ENCODE peak calls at places on chromosomes 13 and 19, in nine cellular contexts. F is esophagus muscularis mucosa; I is thoracic aorta; R is MM.1S; Q is mesendoderm; C is CD4-positive, CD25-positive, alpha-beta regulatory T cell; Y is uterus; Z is lung; J is heart left ventricle. V is an unnamed sample.
A peak's percentile ranks its signal among the peaks of the same experiment; 100 is the strongest.

GRCh38 chr19:32407004-32407992 is 1.7 kb downstream of the DPY19L3 start:
- DNase-seq in F (peak; percentile 89), I (no peak), R (no peak), Q (peak; percentile 10), C (no peak), Y (peak; percentile 93), Z (peak; percentile 34), J (peak; percentile 41), V (no peak)

GRCh38 chr19:29577662-29577963 is 28.5 kb upstream of the POP4 start:
- DNase-seq in F (no peak), I (no peak), R (no peak), Q (no peak), C (no peak), Y (no peak), Z (no peak), J (no peak), V (no peak)

GRCh38 chr13:55266644-55267043 is 1874.1 kb upstream of the PRR20A start:
- DNase-seq in F (no peak), I (no peak), R (no peak), Q (no peak), C (no peak), Y (no peak), Z (no peak), J (no peak), V (no peak)

GRCh38 chr13:37716796-37717195 is 118.2 kb upstream of the POSTN start:
- DNase-seq in F (no peak), I (no peak), R (no peak), Q (no peak), C (no peak), Y (no peak), Z (no peak), J (no peak), V (no peak)

GRCh38 chr19:45591004-45591637 is 6.5 kb upstream of the OPA3 start:
- DNase-seq in F (no peak), I (no peak), R (peak; percentile 61), Q (peak; percentile 77), C (no peak), Y (no peak), Z (peak; percentile 50), J (no peak), V (no peak)

GRCh38 chr19:4970558-4971423 is 1.9 kb downstream of the KDM4B start:
- DNase-seq in F (no peak), I (no peak), R (peak; percentile 34), Q (peak; percentile 33), C (no peak), Y (no peak), Z (no peak), J (no peak), V (peak; percentile 5)

GRCh38 chr13:112767506-112768471 is 78.0 kb downstream of the ATP11A start:
- DNase-seq in F (no peak), I (no peak), R (no peak), Q (no peak), C (no peak), Y (no peak), Z (peak; percentile 63), J (no peak), V (no peak)

GRCh38 chr19:6439743-6440142 is 6.2 kb upstream of the SLC25A41 start:
- DNase-seq in F (no peak), I (no peak), R (no peak), Q (no peak), C (no peak), Y (no peak), Z (no peak), J (no peak), V (no peak)

GRCh38 chr19:18322318-18322758 is 538 bp downstream of the LSM4 start:
- DNase-seq in F (no peak), I (no peak), R (peak; percentile 53), Q (peak; percentile 83), C (peak; percentile 22), Y (no peak), Z (peak; percentile 52), J (peak; percentile 72), V (no peak)

GRCh38 chr13:31631716-31632115 is 107.6 kb upstream of the RXFP2 start:
- DNase-seq in F (no peak), I (no peak), R (no peak), Q (peak; percentile 91), C (no peak), Y (no peak), Z (no peak), J (no peak), V (no peak)

GRCh38 chr19:56291857-56292256 is 19.3 kb downstream of the EDDM13 start:
- DNase-seq in F (no peak), I (no peak), R (no peak), Q (no peak), C (no peak), Y (no peak), Z (no peak), J (no peak), V (no peak)

GRCh38 chr13:107284168-107284567 is 716.2 kb upstream of the ARGLU1 start:
- DNase-seq in F (no peak), I (no peak), R (no peak), Q (no peak), C (no peak), Y (no peak), Z (no peak), J (no peak), V (no peak)

GRCh38 chr13:43110036-43110435 is 86.7 kb downstream of the DNAJC15 start:
- DNase-seq in F (no peak), I (no peak), R (no peak), Q (no peak), C (no peak), Y (no peak), Z (no peak), J (no peak), V (no peak)

GRCh38 chr13:21075303-21076264 is 14.2 kb upstream of the LATS2 start:
- DNase-seq in F (no peak), I (no peak), R (no peak), Q (peak; percentile 67), C (no peak), Y (no peak), Z (no peak), J (peak; percentile 43), V (no peak)

GRCh38 chr13:81001828-81002385 is 661.0 kb upstream of the SPRY2 start:
- DNase-seq in F (no peak), I (no peak), R (no peak), Q (no peak), C (no peak), Y (no peak), Z (no peak), J (no peak), V (no peak)

GRCh38 chr13:78595458-78595818 is 7.9 kb downstream of the POU4F1 start:
- DNase-seq in F (no peak), I (no peak), R (no peak), Q (peak; percentile 78), C (no peak), Y (no peak), Z (no peak), J (no peak), V (no peak)

GRCh38 chr19:12628040-12629022 is 17.6 kb downstream of the ZNF791 start:
- DNase-seq in F (no peak), I (no peak), R (no peak), Q (peak; percentile 69), C (no peak), Y (no peak), Z (no peak), J (no peak), V (no peak)

DNA sequence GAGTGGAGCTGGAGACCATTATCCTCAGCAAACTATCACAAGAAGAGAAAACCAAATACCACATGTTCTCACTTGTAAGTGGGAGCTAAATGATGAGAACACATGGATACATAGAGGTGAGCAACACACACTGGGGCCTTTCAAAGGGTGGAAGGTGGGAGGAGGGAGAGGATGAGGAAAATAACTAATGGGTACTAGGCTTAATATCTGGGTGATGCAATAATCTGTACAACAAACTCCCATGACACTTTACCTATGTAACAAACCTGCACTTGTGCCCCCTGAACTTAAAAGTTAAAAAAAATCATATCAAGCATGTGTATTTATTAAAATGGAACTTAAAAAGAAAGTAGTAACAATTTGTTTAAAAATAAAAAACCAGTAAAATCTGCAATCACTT is 5.0 kb downstream of the SIGLEC14 start:
- DNase-seq in F (no peak), I (no peak), R (no peak), Q (no peak), C (no peak), Y (no peak), Z (no peak), J (no peak), V (no peak)
- H3K4me3 ChIP-seq in F (no peak overlapping the region), I (no peak overlapping the region), R (no peak overlapping the region), Q (no peak overlapping the region), C (no peak overlapping the region), Y (no peak overlapping the region), Z (no peak overlapping the region), J (no peak overlapping the region), V (no peak overlapping the region)

GRCh38 chr19:1097810-1098176 is 2.6 kb upstream of the POLR2E start:
- DNase-seq in F (no peak), I (no peak), R (no peak), Q (no peak), C (no peak), Y (no peak), Z (no peak), J (no peak), V (no peak)
- H3K27ac ChIP-seq in F (no peak overlapping the region), I (peak overlapping the region; percentile 99), R (no peak overlapping the region), Q (no peak overlapping the region), C (no peak overlapping the region), Y (no peak overlapping the region), Z (no peak overlapping the region), J (no peak overlapping the region), V (peak overlapping the region; percentile 79)

DNA sequence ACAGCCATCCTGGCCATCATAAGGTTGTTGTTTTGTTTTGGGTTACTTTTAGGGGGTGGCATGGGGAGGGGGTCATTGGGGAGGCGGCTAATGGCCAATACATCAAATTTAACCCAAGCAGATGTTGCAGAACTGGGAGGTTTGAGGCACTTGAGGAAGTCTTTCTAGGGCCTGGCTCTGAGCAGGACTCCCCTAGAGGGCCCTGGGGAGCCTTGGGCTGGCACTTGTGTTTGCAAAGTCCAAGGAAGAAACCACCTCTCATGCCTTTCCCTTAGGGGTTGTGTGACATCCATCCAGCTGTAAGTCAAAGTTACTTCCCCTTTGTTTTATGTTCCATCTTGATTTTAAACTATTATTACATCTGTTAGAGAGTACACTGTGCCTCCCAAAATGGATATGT is 160.0 kb downstream of the KATNAL1 start:
- DNase-seq in F (no peak), I (no peak), R (no peak), Q (no peak), C (no peak), Y (no peak), Z (no peak), J (no peak), V (no peak)
- H3K4me1 ChIP-seq in F (peaks cover 17% of the 10 kb centered on the region), I (peaks cover 7% of the 10 kb centered on the region), R (no peaks in the 10 kb centered on the region), Q (no peaks in the 10 kb centered on the region), C (peaks cover 77% of the 10 kb centered on the region), Y (peaks cover 2% of the 10 kb centered on the region), Z (no peaks in the 10 kb centered on the region), J (peaks cover 13% of the 10 kb centered on the region), V (peaks cover 6% of the 10 kb centered on the region)

DNA sequence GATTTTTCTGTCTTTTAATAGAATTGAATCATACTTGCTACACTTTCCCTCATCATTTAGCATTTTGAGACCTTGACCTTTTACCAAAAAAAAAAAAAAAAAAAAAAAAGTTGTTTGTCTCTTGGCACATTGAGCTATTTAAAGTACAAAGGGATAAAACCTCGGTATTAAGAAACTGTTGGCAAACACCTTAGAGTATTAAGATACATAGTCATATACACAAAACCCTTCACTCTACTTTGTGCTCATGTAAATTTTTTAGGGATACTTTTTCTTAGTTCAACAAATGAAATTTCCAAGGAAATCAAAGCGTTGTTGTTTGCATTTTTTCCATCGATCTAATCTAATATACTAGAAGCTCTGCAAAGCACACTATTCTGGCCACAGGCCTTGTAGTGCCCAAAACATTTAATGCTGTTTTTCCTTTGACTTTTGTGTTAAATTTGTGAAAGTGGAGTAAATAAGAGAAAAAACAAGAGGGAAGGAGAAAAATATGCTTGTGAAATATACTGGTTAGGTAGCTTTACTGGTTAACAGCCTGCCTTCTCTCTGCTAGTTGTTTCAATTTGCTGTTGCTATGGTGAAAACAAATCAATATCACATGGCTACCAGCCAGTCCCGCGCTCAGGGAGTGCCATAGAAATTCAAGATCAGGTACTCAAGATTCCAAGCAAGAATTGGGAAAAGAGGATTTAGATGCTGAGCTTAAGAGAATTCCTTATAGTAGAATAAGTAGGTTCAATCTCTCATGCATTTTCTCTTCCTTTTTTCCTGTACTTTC is 2.6 kb downstream of the MBNL2 start:
- DNase-seq in F (no peak), I (no peak), R (peak; percentile 53), Q (peak; percentile 81), C (peak; percentile 21), Y (no peak), Z (no peak), J (peak; percentile 32), V (no peak)
- H3K4me3 ChIP-seq in F (peak overlapping the region; percentile 67), I (peak overlapping the region; percentile 78), R (peak overlapping the region; percentile 75), Q (no peak overlapping the region), C (peak overlapping the region; percentile 96), Y (peak overlapping the region; percentile 52), Z (peak overlapping the region; percentile 51), J (peak overlapping the region; percentile 81), V (peak overlapping the region; percentile 96)